ENCODE peak calls at places on chromosomes 3 and 15, in six cellular contexts. L is neural progenitor cell, X is IMR-90, M is endodermal cell, P is HepG2, G is colonic mucosa. N is an unnamed sample.

GRCh38 chr15:95975212-95975611 is 355.3 kb upstream of the NR2F2 start:
- DNase-seq in L (no peak), X (no peak), M (no peak), P (no peak), G (no peak), N (no peak)

GRCh38 chr3:8734137-8734878 is 706 bp downstream of the CAV3 start:
- DNase-seq in L (no peak), X (no peak), M (no peak), P (no peak), G (no peak), N (no peak)

GRCh38 chr15:77035584-77035983 is 35.3 kb downstream of the TSPAN3 start:
- DNase-seq in L (no peak), X (no peak), M (no peak), P (no peak), G (peak), N (peak)

GRCh38 chr3:143436231-143436930 is 316.8 kb downstream of the CHST2 start:
- DNase-seq in L (no peak), X (peak), M (no peak), P (no peak), G (no peak), N (no peak)

GRCh38 chr15:98548172-98548971 is 100.0 kb upstream of the IGF1R start:
- DNase-seq in L (peak), X (peak), M (peak), P (no peak), G (peak), N (peak)

GRCh38 chr15:25693321-25694237 is 169.5 kb downstream of the ATP10A start:
- DNase-seq in L (peak), X (peak), M (peak), P (peak), G (no peak), N (no peak)

GRCh38 chr15:76159282-76159681 is 99.5 kb downstream of the TMEM266 start:
- DNase-seq in L (no peak), X (no peak), M (no peak), P (no peak), G (no peak), N (no peak)

GRCh38 chr15:37517506-37517905 is 416.9 kb upstream of the TMCO5A start:
- DNase-seq in L (no peak), X (no peak), M (no peak), P (no peak), G (no peak), N (no peak)

GRCh38 chr15:50800715-50801114 is 35.2 kb upstream of the SPPL2A start:
- DNase-seq in L (no peak), X (no peak), M (no peak), P (no peak), G (peak), N (no peak)

GRCh38 chr15:90994059-90994416 is 297 bp downstream of the PRC1 start:
- DNase-seq in L (peak), X (no peak), M (no peak), P (no peak), G (peak), N (no peak)

GRCh38 chr3:55584030-55584429 is 96.9 kb upstream of the WNT5A start:
- DNase-seq in L (no peak), X (no peak), M (no peak), P (no peak), G (no peak), N (no peak)

GRCh38 chr3:194253270-194253669 is 97.9 kb downstream of the CPN2 start:
- DNase-seq in L (no peak), X (no peak), M (peak), P (no peak), G (no peak), N (no peak)

GRCh38 chr3:142724682-142725351 is 983 bp downstream of the TRPC1 start:
- DNase-seq in L (peak), X (peak), M (peak), P (peak), G (peak), N (peak)

GRCh38 chr3:56356820-56357219 is 111.4 kb downstream of the ERC2 start:
- DNase-seq in L (no peak), X (no peak), M (no peak), P (no peak), G (no peak), N (no peak)

GRCh38 chr15:101128191-101128590 is 123.7 kb downstream of the CHSY1 start:
- DNase-seq in L (no peak), X (peak), M (peak), P (no peak), G (no peak), N (peak)

GRCh38 chr3:181696641-181697230 is 15.0 kb upstream of the SOX2 start:
- DNase-seq in L (no peak), X (no peak), M (no peak), P (no peak), G (no peak), N (no peak)

GRCh38 chr3:78765671-78766485 is 1001.9 kb downstream of the ROBO1 start:
- DNase-seq in L (no peak), X (no peak), M (no peak), P (no peak), G (no peak), N (no peak)

GRCh38 chr15:53752406-53752805 is 7.1 kb downstream of the WDR72 start:
- DNase-seq in L (no peak), X (no peak), M (no peak), P (no peak), G (no peak), N (no peak)

GRCh38 chr3:121411554-121411953 is 134.2 kb downstream of the POLQ start:
- DNase-seq in L (no peak), X (peak), M (no peak), P (no peak), G (no peak), N (no peak)

GRCh38 chr3:192883512-192883911 is 34.1 kb downstream of the MB21D2 start:
- DNase-seq in L (no peak), X (peak), M (no peak), P (peak), G (no peak), N (no peak)

GRCh38 chr3:131107637-131108433 is 81.2 kb downstream of the NEK11 start:
- DNase-seq in L (no peak), X (no peak), M (no peak), P (peak), G (no peak), N (no peak)

GRCh38 chr3:110246796-110247369 is 824.7 kb upstream of the NECTIN3 start:
- DNase-seq in L (no peak), X (no peak), M (no peak), P (no peak), G (no peak), N (no peak)

GRCh38 chr15:97728791-97729190 is 231.7 kb upstream of the ARRDC4 start:
- DNase-seq in L (peak), X (no peak), M (no peak), P (no peak), G (no peak), N (no peak)

GRCh38 chr15:75606026-75606425 is 19.5 kb downstream of the SNUPN start:
- DNase-seq in L (no peak), X (no peak), M (no peak), P (no peak), G (no peak), N (no peak)

GRCh38 chr3:126367316-126367805 is 10.2 kb upstream of the KLF15 start:
- DNase-seq in L (no peak), X (no peak), M (no peak), P (no peak), G (no peak), N (peak)

GRCh38 chr3:111321786-111322185 is 220.2 kb upstream of the CD96 start:
- DNase-seq in L (no peak), X (no peak), M (no peak), P (no peak), G (no peak), N (no peak)

GRCh38 chr3:111325160-111325707 is 216.8 kb upstream of the CD96 start:
- DNase-seq in L (no peak), X (peak), M (no peak), P (no peak), G (no peak), N (no peak)

GRCh38 chr3:111324142-111324541 is 217.9 kb upstream of the CD96 start:
- DNase-seq in L (no peak), X (no peak), M (no peak), P (no peak), G (no peak), N (no peak)

GRCh38 chr3:111326144-111326995 is 215.6 kb upstream of the CD96 start:
- DNase-seq in L (no peak), X (peak), M (no peak), P (no peak), G (no peak), N (no peak)

DNA sequence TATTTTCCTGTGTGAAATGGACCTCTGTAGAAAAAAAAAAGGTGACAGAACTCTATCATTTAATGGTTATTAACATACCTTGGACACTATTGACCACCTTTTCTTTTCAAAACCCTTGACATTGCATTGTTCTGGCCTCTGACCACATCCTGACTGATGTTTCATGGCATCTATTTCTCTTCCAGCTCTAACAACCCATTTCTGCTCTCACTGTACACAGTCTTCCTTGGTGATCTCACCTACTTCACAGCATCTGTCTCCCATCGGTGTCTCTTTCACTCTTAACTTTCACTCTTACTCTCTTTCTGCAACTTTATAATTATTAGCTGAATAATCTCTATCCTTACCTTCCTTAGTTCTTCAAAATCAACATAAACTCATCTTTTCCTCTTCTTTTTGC is 217.4 kb upstream of the CD96 start:
- DNase-seq in L (no peak), X (no peak), M (no peak), P (no peak), G (no peak), N (no peak)
- H3K4me3 ChIP-seq in L (no peak), X (no peak), M (no peak), P (no peak), G (no peak), N (no peak)

DNA sequence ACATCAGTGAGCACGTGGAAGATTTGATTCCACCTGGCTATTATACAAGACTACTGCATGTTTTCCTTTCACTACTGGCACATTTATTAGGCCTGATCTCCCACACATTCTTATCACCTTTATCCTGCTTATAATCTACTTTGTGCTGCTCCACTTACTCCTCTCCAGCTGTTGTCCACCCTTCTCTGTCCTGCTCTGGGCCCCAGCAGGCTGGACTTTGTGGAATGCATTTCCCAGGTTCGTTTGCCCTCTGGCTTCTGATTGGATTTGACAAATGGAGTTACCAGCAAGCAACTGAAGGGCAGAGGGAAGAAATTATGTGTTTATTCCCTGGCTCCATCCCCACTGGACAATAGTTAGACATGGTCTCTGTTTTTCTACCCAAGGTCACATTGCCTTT is 75.5 kb downstream of the DCLK3 start:
- DNase-seq in L (peak), X (no peak), M (no peak), P (no peak), G (no peak), N (no peak)
- TF ChIP-seq CTCF in L (no peak), X (no peak), M (no peak), P (no peak), G (no peak), N (no peak)

DNA sequence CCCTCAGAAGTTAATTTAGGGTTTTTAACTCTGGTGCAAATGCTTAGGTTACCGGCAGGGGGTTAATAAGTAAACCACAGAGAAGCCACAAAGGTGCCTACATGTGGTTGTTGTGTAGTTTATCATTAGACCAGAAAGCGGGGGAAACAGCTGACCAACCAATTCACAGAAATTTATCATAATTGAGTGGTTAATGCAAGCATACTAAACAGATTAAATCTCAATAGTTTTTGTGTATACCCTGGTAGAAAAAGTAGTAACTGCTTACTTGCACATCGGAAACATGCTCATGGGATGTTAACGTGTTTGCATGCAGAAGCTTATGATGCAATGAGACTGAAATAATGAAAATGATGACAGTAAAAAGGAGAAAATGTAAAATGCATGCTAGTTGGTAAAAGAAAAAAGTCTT is 316.0 kb downstream of the PTPRG start:
- DNase-seq in L (peak), X (no peak), M (no peak), P (peak), G (no peak), N (no peak)
- H3K9ac ChIP-seq in L (no peak), X (no peak), M (no peak), P (no peak), G (no peak), N (no peak)

GRCh38 chr15:70853270-70853854 is 595 bp downstream of the LARP6 start:
- DNase-seq in L (peak), X (peak), M (peak), P (no peak), G (no peak), N (peak)
- H3K4me3 ChIP-seq in L (peak), X (peak), M (peak), P (peak), G (peak), N (peak)

DNA sequence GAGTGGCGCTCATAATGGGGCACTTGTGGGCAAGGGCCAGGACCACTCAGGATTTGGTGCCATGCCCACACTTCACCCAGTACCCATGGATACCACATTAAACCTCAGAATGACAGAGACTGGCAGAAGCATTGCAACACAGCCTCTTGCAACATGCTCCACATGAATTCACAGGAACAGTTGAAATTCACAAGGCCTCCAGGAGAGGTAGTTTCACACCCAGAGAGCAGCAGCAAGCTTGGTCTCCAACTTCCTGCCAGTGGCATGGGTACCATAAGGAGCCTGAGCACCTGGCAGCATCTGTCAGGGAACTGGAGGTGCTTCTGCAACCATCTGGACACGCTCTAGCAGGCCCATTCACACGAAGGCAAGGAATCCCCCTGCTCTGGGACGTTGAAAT is 101.0 kb downstream of the OSBPL10 start:
- DNase-seq in L (no peak), X (peak), M (no peak), P (peak), G (no peak), N (no peak)
- TF ChIP-seq CTCF in L (no peak), X (no peak), M (no peak), P (peak), G (no peak), N (peak)

GRCh38 chr15:86588413-86588812 is 508.7 kb downstream of the AGBL1 start:
- DNase-seq in L (no peak), X (no peak), M (peak), P (no peak), G (no peak), N (no peak)
- H3K9ac ChIP-seq in L (no peak), X (no peak), M (no peak), P (no peak), G (no peak), N (no peak)

DNA sequence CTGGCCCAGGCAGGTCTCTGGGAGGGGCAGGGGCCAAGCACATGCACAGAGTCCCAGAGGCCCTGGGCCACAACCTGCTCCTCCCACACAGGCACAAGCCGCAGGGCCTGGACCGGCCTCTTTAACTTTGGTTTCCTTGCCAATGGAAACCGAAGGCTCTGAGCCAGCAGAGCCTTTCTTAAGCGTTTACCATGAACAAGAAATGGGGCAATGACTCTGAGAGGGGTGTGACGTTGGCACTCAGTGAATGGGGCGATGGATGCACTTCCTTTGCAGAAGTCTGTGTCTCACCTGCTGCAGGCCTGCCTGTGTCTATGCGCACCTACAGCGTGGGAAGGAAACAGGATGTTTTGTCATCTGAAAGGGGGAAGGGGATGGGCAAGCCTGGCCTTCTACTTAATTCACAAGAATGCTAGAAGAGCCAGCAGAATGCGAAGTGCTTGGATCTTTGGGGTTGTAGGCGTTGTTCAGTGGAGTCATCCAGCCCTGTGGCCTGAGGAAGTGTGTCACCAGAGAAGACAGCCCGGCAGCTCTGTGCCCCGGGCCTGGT is 41.8 kb downstream of the IFT122 start:
- DNase-seq in L (no peak), X (no peak), M (peak), P (no peak), G (no peak), N (no peak)
- H3K4me3 ChIP-seq in L (no peak), X (no peak), M (no peak), P (no peak), G (no peak), N (no peak)

DNA sequence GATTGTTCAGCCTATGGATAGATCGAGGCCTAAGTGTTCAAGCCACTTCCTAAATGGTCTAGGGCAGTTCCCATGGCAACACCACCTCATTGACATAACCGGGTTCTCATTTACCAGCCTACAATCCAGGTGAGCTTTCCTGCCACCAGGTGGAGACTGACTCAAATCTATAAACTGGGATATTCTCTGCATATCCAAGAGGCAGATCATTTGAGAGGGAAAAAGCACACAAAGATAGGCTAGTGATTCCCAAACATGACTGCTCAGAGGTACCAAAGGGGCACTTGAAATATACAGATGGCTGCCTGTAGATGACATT is 141.3 kb upstream of the PROK2 start:
- DNase-seq in L (peak), X (peak), M (peak), P (peak), G (peak), N (no peak)
- TF ChIP-seq CTCF in L (peak), X (peak), M (peak), P (peak), G (peak), N (peak)

GRCh38 chr15:68821190-68821897 is 649 bp upstream of the ANP32A start:
- DNase-seq in L (no peak), X (no peak), M (no peak), P (no peak), G (no peak), N (no peak)
- H3K9ac ChIP-seq in L (no peak), X (peak), M (peak), P (peak), G (peak), N (peak)

N was measured in kidney.